ENCODE peak calls at places on chromosomes 6 and 20, in nine cellular contexts. T is lower lobe of right lung; F is kidney; A is stimulated activated CD4-positive, alpha-beta T cell treated with anti-CD3 and anti-CD28 coated beads, Interleukin-1b, Interleukin-23, amount 100 ng/mL, for 24 hours; R is CD4-positive, alpha-beta T cell; D is COR-L47; I is PC-3; B is stimulated activated CD8-positive, alpha-beta memory T cell treated with anti-CD3 and anti-CD28 coated beads, Interleukin-4, amount 100 ng/mL, for 48 hours; K is EH. P is an unnamed sample.

GRCh38 chr6:109434456-109434855 is 6.0 kb downstream of the PPIL6 start:
- DNase-seq in T (no peak), F (no peak), A (no peak), R (no peak), D (no peak), I (no peak), B (no peak), K (peak), P (no peak)

GRCh38 chr6:115882771-115883170 is 177.9 kb downstream of the FRK start:
- DNase-seq in T (no peak), F (no peak), A (no peak), R (no peak), D (no peak), I (peak), B (no peak), K (no peak), P (no peak)

GRCh38 chr6:39804666-39805065 is 12.5 kb downstream of the DAAM2 start:
- DNase-seq in T (no peak), F (no peak), A (no peak), R (no peak), D (no peak), I (peak), B (no peak), K (peak), P (no peak)

GRCh38 chr20:33990075-33990474 is 3.6 kb upstream of the RALY start:
- DNase-seq in T (no peak), F (no peak), A (no peak), R (no peak), D (no peak), I (no peak), B (no peak), K (no peak), P (no peak)

GRCh38 chr20:44745560-44746366 is at the start of gene KCNK15:
- DNase-seq in T (no peak), F (peak), A (peak), R (peak), D (no peak), I (peak), B (peak), K (peak), P (peak)

GRCh38 chr6:11667876-11668275 is 110.7 kb downstream of the ADTRP start:
- DNase-seq in T (no peak), F (no peak), A (no peak), R (no peak), D (no peak), I (peak), B (no peak), K (peak), P (no peak)

GRCh38 chr6:113820751-113821150 is 36.4 kb upstream of the MARCKS start:
- DNase-seq in T (no peak), F (no peak), A (no peak), R (no peak), D (no peak), I (peak), B (no peak), K (peak), P (no peak)

GRCh38 chr6:72616406-72617015 is 5.4 kb upstream of the KCNQ5 start:
- DNase-seq in T (no peak), F (no peak), A (no peak), R (no peak), D (no peak), I (peak), B (no peak), K (peak), P (peak)

GRCh38 chr6:98832282-98833100 is 1.9 kb upstream of the POU3F2 start:
- DNase-seq in T (no peak), F (peak), A (no peak), R (no peak), D (peak), I (peak), B (no peak), K (peak), P (peak)

GRCh38 chr20:32918296-32918695 is 59.6 kb downstream of the EFCAB8 start:
- DNase-seq in T (peak), F (peak), A (no peak), R (no peak), D (no peak), I (no peak), B (no peak), K (no peak), P (no peak)

GRCh38 chr20:2006452-2007381 is 12.9 kb upstream of the PDYN start:
- DNase-seq in T (no peak), F (no peak), A (peak), R (no peak), D (peak), I (peak), B (peak), K (peak), P (peak)

GRCh38 chr20:24158271-24158670 is 169.7 kb upstream of the GGTLC1 start:
- DNase-seq in T (no peak), F (no peak), A (no peak), R (no peak), D (no peak), I (no peak), B (no peak), K (no peak), P (no peak)

GRCh38 chr6:159654483-159655098 is 38.5 kb downstream of the SOD2 start:
- DNase-seq in T (no peak), F (no peak), A (no peak), R (no peak), D (peak), I (peak), B (no peak), K (peak), P (peak)

GRCh38 chr6:7463785-7464184 is 74.2 kb downstream of the RIOK1 start:
- DNase-seq in T (no peak), F (no peak), A (no peak), R (no peak), D (no peak), I (no peak), B (no peak), K (peak), P (no peak)

GRCh38 chr6:80223743-80224212 is 117.3 kb downstream of the BCKDHB start:
- DNase-seq in T (no peak), F (no peak), A (no peak), R (no peak), D (no peak), I (no peak), B (no peak), K (peak), P (no peak)

GRCh38 chr6:1527098-1527497 is 82.6 kb upstream of the FOXC1 start:
- DNase-seq in T (no peak), F (peak), A (peak), R (peak), D (no peak), I (no peak), B (peak), K (peak), P (no peak)

GRCh38 chr6:44556046-44556445 is 168.5 kb downstream of the CDC5L start:
- DNase-seq in T (peak), F (no peak), A (no peak), R (no peak), D (no peak), I (no peak), B (no peak), K (peak), P (no peak)

GRCh38 chr6:126805861-126806260 is 312.6 kb upstream of the RSPO3 start:
- DNase-seq in T (no peak), F (no peak), A (no peak), R (no peak), D (no peak), I (no peak), B (no peak), K (peak), P (no peak)

GRCh38 chr6:148405893-148406292 is 63.3 kb downstream of the SASH1 start:
- DNase-seq in T (no peak), F (no peak), A (no peak), R (no peak), D (no peak), I (peak), B (no peak), K (no peak), P (no peak)

GRCh38 chr6:46549155-46549554 is 57.9 kb upstream of the RCAN2 start:
- DNase-seq in T (no peak), F (no peak), A (no peak), R (no peak), D (no peak), I (no peak), B (no peak), K (no peak), P (no peak)

GRCh38 chr20:32972181-32973076 is 31.8 kb downstream of the SUN5 start:
- DNase-seq in T (no peak), F (peak), A (peak), R (peak), D (no peak), I (no peak), B (peak), K (no peak), P (peak)

GRCh38 chr6:149234051-149234962 is 83.2 kb upstream of the TAB2 start:
- DNase-seq in T (no peak), F (no peak), A (no peak), R (peak), D (no peak), I (peak), B (peak), K (peak), P (no peak)

GRCh38 chr6:149534742-149535141 is 11.1 kb downstream of the PPIL4 start:
- DNase-seq in T (no peak), F (no peak), A (no peak), R (no peak), D (no peak), I (no peak), B (no peak), K (no peak), P (no peak)

GRCh38 chr6:7292856-7293255 is 20.1 kb downstream of the SSR1 start:
- DNase-seq in T (no peak), F (no peak), A (no peak), R (no peak), D (no peak), I (no peak), B (no peak), K (no peak), P (no peak)

GRCh38 chr6:127342946-127343752 is at the start of gene ECHDC1:
- DNase-seq in T (peak), F (peak), A (peak), R (peak), D (peak), I (peak), B (peak), K (peak), P (peak)

GRCh38 chr6:38268342-38268741 is 371.4 kb downstream of the BTBD9 start:
- DNase-seq in T (no peak), F (no peak), A (no peak), R (no peak), D (no peak), I (no peak), B (no peak), K (no peak), P (no peak)

GRCh38 chr6:166032366-166033171 is 135.1 kb downstream of the TBXT start:
- DNase-seq in T (no peak), F (no peak), A (no peak), R (no peak), D (no peak), I (peak), B (no peak), K (peak), P (no peak)

GRCh38 chr6:53179961-53180651 is 31.5 kb upstream of the GCM1 start:
- DNase-seq in T (peak), F (no peak), A (no peak), R (no peak), D (peak), I (no peak), B (no peak), K (peak), P (peak)